ENCODE peak calls at places on chromosomes 2 and 18, in six cellular contexts. Q, C, H, L, E and M are unnamed samples.
A peak's percentile ranks its signal among the peaks of the same experiment; 100 is the strongest.

GRCh38 chr2:40886100-40886499 is 434.2 kb upstream of the SLC8A1 start:
- DNase-seq in Q (no peak), C (no peak), H (no peak), L (no peak), E (no peak), M (no peak)

GRCh38 chr2:11343626-11344341 is 652 bp downstream of the ROCK2 start:
- DNase-seq in Q (peak; percentile 85), C (peak; percentile 46), H (peak; percentile 36), L (peak; percentile 76), E (no peak), M (peak; percentile 81)

GRCh38 chr2:227805578-227805977 is 8.1 kb upstream of the CCL20 start:
- DNase-seq in Q (no peak), C (no peak), H (no peak), L (no peak), E (peak; percentile 45), M (no peak)

GRCh38 chr2:41933585-41934322 is 114.1 kb upstream of the PKDCC start:
- DNase-seq in Q (no peak), C (no peak), H (peak; percentile 79), L (no peak), E (no peak), M (no peak)

GRCh38 chr2:107669335-107669734 is 157.4 kb upstream of the RGPD4 start:
- DNase-seq in Q (no peak), C (peak; percentile 17), H (no peak), L (no peak), E (no peak), M (peak; percentile 30)

GRCh38 chr18:74624491-74624890 is 26.8 kb downstream of the ZNF407 start:
- DNase-seq in Q (no peak), C (no peak), H (no peak), L (no peak), E (no peak), M (no peak)

GRCh38 chr2:202278944-202279343 is 13.4 kb downstream of the NOP58 start:
- DNase-seq in Q (peak; percentile 48), C (no peak), H (peak; percentile 38), L (no peak), E (no peak), M (peak; percentile 53)

GRCh38 chr2:15996536-15997423 is 56.4 kb downstream of the MYCN start:
- DNase-seq in Q (no peak), C (no peak), H (no peak), L (no peak), E (no peak), M (no peak)

GRCh38 chr2:147829106-147829505 is 15.7 kb upstream of the ACVR2A start:
- DNase-seq in Q (no peak), C (no peak), H (no peak), L (no peak), E (no peak), M (no peak)

GRCh38 chr18:34773961-34774754 is 64.1 kb downstream of the DTNA start:
- DNase-seq in Q (no peak), C (no peak), H (no peak), L (no peak), E (no peak), M (peak; percentile 54)

GRCh38 chr2:241870081-241870541 is 582 bp downstream of the RTP5 start:
- DNase-seq in Q (no peak), C (no peak), H (no peak), L (no peak), E (no peak), M (peak; percentile 63)

GRCh38 chr2:5798083-5798482 is 105.9 kb downstream of the SOX11 start:
- DNase-seq in Q (no peak), C (no peak), H (no peak), L (no peak), E (no peak), M (no peak)

GRCh38 chr18:79898952-79899608 is 52.4 kb downstream of the SLC66A2 start:
- DNase-seq in Q (no peak), C (no peak), H (no peak), L (peak; percentile 37), E (no peak), M (no peak)

GRCh38 chr2:9657083-9657482 is 26.3 kb upstream of the YWHAQ start:
- DNase-seq in Q (peak; percentile 70), C (no peak), H (no peak), L (no peak), E (no peak), M (no peak)

GRCh38 chr2:29014811-29015414 is 33.8 kb downstream of the TOGARAM2 start:
- DNase-seq in Q (no peak), C (no peak), H (no peak), L (no peak), E (no peak), M (no peak)

GRCh38 chr2:58633576-58634365 is 392.6 kb upstream of the FANCL start:
- DNase-seq in Q (peak; percentile 14), C (no peak), H (peak; percentile 12), L (no peak), E (no peak), M (no peak)

GRCh38 chr18:31101148-31102019 is 837 bp downstream of the DSC2 start:
- DNase-seq in Q (peak; percentile 37), C (peak; percentile 60), H (peak; percentile 10), L (peak; percentile 87), E (no peak), M (peak; percentile 33)

GRCh38 chr2:156695020-156695419 is 258.8 kb downstream of the GPD2 start:
- DNase-seq in Q (no peak), C (no peak), H (no peak), L (no peak), E (no peak), M (no peak)

GRCh38 chr2:95268208-95269035 is 5.8 kb upstream of the PROM2 start:
- DNase-seq in Q (no peak), C (no peak), H (no peak), L (peak; percentile 17), E (no peak), M (no peak)

GRCh38 chr2:233919938-233920337 is 2.8 kb downstream of the TRPM8 start:
- DNase-seq in Q (no peak), C (no peak), H (no peak), L (no peak), E (no peak), M (no peak)

GRCh38 chr2:221571391-221572179 is 519 bp downstream of the EPHA4 start:
- DNase-seq in Q (no peak), C (no peak), H (peak; percentile 12), L (peak; percentile 73), E (no peak), M (peak; percentile 16)

GRCh38 chr2:5392658-5393057 is 299.5 kb upstream of the SOX11 start:
- DNase-seq in Q (no peak), C (no peak), H (no peak), L (no peak), E (no peak), M (no peak)

GRCh38 chr2:51387235-51387634 is 355.3 kb upstream of the NRXN1 start:
- DNase-seq in Q (no peak), C (no peak), H (no peak), L (no peak), E (no peak), M (no peak)

DNA sequence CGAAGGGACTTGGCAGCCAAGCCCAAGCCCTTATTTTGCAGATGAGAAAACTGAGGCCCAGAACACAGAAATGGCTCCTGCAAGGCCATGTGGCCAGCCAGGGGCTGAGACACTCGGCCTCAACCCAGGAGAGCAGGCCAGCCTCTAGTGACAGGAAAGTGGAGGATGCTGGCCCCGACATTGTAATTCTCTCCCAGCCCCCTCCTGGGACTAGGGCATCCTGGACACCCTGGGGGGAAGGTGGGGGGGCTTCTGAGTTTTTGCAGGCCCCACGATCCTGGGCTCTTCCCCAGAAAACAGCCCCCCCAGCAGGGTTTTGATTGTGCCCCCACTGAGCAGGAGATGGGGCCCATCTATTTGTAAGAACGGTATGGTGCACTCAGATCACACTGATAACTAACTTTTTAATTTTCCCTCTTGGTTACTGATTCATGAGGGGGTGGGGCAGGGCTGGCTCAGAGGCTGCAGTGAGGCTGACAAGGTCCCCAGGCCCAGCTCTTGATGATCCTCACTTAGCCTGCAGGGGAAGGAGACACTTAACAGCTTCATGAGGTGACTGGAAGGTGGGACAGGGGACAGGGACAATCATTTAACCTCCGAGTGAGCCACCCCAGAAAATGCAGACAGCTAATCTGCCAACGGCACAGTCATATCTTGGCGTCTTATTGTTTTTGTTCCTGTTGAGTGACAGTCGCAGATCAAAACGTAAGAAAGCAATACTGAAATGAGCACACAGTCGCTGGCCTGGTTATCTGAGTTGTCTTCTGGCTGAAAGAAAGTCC is 18.9 kb downstream of the SMAD7 start:
- DNase-seq in Q (no peak), C (no peak), H (no peak), L (no peak), E (peak; percentile 58), M (no peak)
- H3K4me1 ChIP-seq in Q (peaks cover 97% of the 10 kb centered on the region), C (peaks cover 63% of the 10 kb centered on the region), H (peaks cover 96% of the 10 kb centered on the region), L (peaks cover 22% of the 10 kb centered on the region), E (peaks cover 72% of the 10 kb centered on the region), M (peaks cover 92% of the 10 kb centered on the region)

DNA sequence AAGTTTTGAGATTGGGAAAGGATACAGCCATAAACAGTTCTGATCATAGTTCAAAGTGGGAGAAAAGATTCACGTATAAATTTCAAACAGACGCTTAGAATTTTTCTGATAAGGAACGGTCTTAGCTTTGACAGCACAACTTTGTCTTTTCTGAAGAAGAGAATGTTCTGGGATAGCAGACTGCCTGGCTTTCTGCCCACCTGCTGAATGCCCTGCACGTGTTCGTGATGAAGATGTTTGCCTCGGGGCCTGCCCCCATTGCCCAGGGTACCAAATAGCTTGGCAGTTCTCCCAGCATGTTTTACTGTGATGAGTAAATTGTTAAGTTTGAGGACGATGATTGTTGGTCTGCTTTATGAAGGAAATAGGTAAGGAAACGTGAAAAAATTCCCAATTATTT is 4.6 kb downstream of the MRPL33 start:
- DNase-seq in Q (no peak), C (no peak), H (no peak), L (no peak), E (no peak), M (no peak)
- TF ChIP-seq CHD2 in Q (no peak), C (no peak), H (no peak), L (no peak), E (no peak), M (no peak)

GRCh38 chr2:85541753-85542457 is 2.9 kb downstream of the MAT2A start:
- DNase-seq in Q (no peak), C (no peak), H (no peak), L (no peak), E (no peak), M (no peak)
- H3K4me1 ChIP-seq in Q (peaks cover 38% of the 10 kb centered on the region), C (peaks cover 24% of the 10 kb centered on the region), H (peaks cover 63% of the 10 kb centered on the region), L (peaks cover 8% of the 10 kb centered on the region), E (no peaks in the 10 kb centered on the region), M (peaks cover 30% of the 10 kb centered on the region)

GRCh38 chr2:134248913-134249312 is 5.0 kb upstream of the MGAT5 start:
- DNase-seq in Q (no peak), C (no peak), H (no peak), L (no peak), E (no peak), M (no peak)

GRCh38 chr2:134247679-134248078 is 6.2 kb upstream of the MGAT5 start:
- DNase-seq in Q (no peak), C (no peak), H (no peak), L (no peak), E (no peak), M (no peak)

GRCh38 chr2:134250840-134251461 is 2.9 kb upstream of the MGAT5 start:
- DNase-seq in Q (no peak), C (no peak), H (no peak), L (no peak), E (no peak), M (no peak)

GRCh38 chr2:134252092-134252775 is 1.6 kb upstream of the MGAT5 start:
- DNase-seq in Q (no peak), C (no peak), H (no peak), L (no peak), E (no peak), M (no peak)

DNA sequence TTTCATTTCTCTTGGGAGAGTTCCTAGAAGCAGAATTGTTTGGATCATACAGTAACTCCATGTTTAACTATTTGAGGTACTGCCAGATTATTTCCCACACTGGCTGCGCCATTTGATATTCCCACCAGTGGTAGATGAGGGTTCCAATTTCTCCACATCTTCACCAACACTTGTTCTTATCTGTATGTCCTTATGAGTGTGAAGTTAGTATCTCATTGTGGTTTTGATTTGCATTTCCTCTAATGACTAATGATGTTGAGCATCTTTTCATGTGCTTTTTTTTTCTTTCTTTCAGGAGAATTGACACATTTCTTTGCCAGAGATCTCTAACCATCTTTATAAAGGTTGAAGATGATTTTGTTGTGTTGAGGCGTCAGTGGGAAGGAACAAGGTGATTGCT is 4.1 kb upstream of the MGAT5 start:
- DNase-seq in Q (no peak), C (no peak), H (no peak), L (no peak), E (no peak), M (no peak)
- TF ChIP-seq CHD2 in Q (no peak), C (no peak), H (no peak), L (no peak), E (no peak), M (no peak)